ENCODE peak calls at places on chromosomes 11 and 22, in four cellular contexts. D is neural crest cell, L is fibroblast of pulmonary artery, J is WERI-Rb-1. A is an unnamed sample.

GRCh38 chr22:17112491-17113042 is 8.6 kb downstream of the TMEM121B start:
- DNase-seq in D (no peak), J (no peak), L (no peak), A (no peak)

GRCh38 chr22:37121887-37122591 is 12.5 kb upstream of the TMPRSS6 start:
- DNase-seq in J (no peak), L (peak; percentile 38), D (no peak), A (peak; percentile 68)

GRCh38 chr11:15816270-15816871 is 540.0 kb downstream of the SOX6 start:
- DNase-seq in J (no peak), D (no peak), L (peak; percentile 93), A (peak; percentile 95)

GRCh38 chr11:69948256-69949141 is 129.3 kb upstream of the FGF3 start:
- DNase-seq in D (no peak), J (no peak), L (no peak), A (peak; percentile 46)

GRCh38 chr11:66631883-66632282 is 6.6 kb upstream of the RBM4 start:
- DNase-seq in L (no peak), D (no peak), J (no peak), A (no peak)

GRCh38 chr22:36347094-36347493 is 40.7 kb downstream of the MYH9 start:
- DNase-seq in L (no peak), J (no peak), D (no peak), A (no peak)

GRCh38 chr11:30218278-30218677 is 12.5 kb upstream of the FSHB start:
- DNase-seq in J (no peak), D (no peak), L (no peak), A (no peak)

GRCh38 chr11:77617892-77618291 is 19.7 kb downstream of the CLNS1A start:
- DNase-seq in L (no peak), D (no peak), J (no peak), A (no peak)

GRCh38 chr22:27433585-27434190 is 367.9 kb downstream of the MN1 start:
- DNase-seq in D (no peak), L (no peak), J (no peak), A (peak; percentile 11)

GRCh38 chr22:33831207-33831606 is 89.1 kb downstream of the LARGE1 start:
- DNase-seq in D (no peak), J (no peak), L (no peak), A (no peak)

GRCh38 chr22:30920407-30920806 is 48.2 kb downstream of the MORC2 start:
- DNase-seq in L (peak; percentile 71), J (peak; percentile 80), D (peak; percentile 91), A (peak; percentile 72)

GRCh38 chr22:23402275-23403151 is 177.6 kb downstream of the IGLL1 start:
- DNase-seq in L (peak; percentile 53), D (peak; percentile 77), J (peak; percentile 93), A (peak; percentile 73)

GRCh38 chr11:31414338-31414737 is 44.7 kb downstream of the DNAJC24 start:
- DNase-seq in J (no peak), D (no peak), L (no peak), A (no peak)

GRCh38 chr11:116615211-116615865 is 157.4 kb downstream of the BUD13 start:
- DNase-seq in J (peak; percentile 30), L (no peak), D (no peak), A (no peak)

GRCh38 chr11:17724020-17724908 is 4.9 kb downstream of the MYOD1 start:
- DNase-seq in J (no peak), D (no peak), L (no peak), A (no peak)

GRCh38 chr11:126584028-126584427 is 228.5 kb downstream of the ST3GAL4 start:
- DNase-seq in J (no peak), L (no peak), D (no peak), A (no peak)

GRCh38 chr11:63837027-63837688 is 1.8 kb upstream of the MARK2 start:
- DNase-seq in D (peak; percentile 76), J (peak; percentile 77), L (peak; percentile 82), A (peak; percentile 90)

GRCh38 chr11:75238595-75239245 is 1.9 kb upstream of the TPBGL start:
- DNase-seq in L (no peak), J (no peak), D (no peak), A (no peak)

GRCh38 chr11:128324051-128324481 is 263.3 kb downstream of the ETS1 start:
- DNase-seq in L (no peak), D (no peak), J (peak; percentile 16), A (no peak)

GRCh38 chr11:7657306-7658025 is 15.8 kb downstream of the CYB5R2 start:
- DNase-seq in J (peak; percentile 71), D (no peak), L (peak; percentile 84), A (peak; percentile 80)

GRCh38 chr11:122745111-122745510 is 89.6 kb downstream of the UBASH3B start:
- DNase-seq in D (no peak), J (no peak), L (no peak), A (no peak)

GRCh38 chr11:92941676-92942571 is 27.5 kb upstream of the MTNR1B start:
- DNase-seq in L (peak; percentile 57), J (no peak), D (peak; percentile 16), A (peak; percentile 71)

GRCh38 chr11:115580927-115581680 is 76.9 kb upstream of the CADM1 start:
- DNase-seq in L (no peak), D (peak; percentile 14), J (peak; percentile 49), A (no peak)

GRCh38 chr11:66017354-66017753 is 5.5 kb downstream of the CST6 start:
- DNase-seq in L (no peak), J (no peak), D (no peak), A (no peak)

GRCh38 chr11:68125164-68125563 is 4.0 kb upstream of the CHKA start:
- DNase-seq in J (no peak), D (no peak), L (no peak), A (no peak)

GRCh38 chr22:41868556-41868955 is 35.7 kb downstream of the SREBF2 start:
- DNase-seq in L (no peak), J (no peak), D (no peak), A (no peak)

GRCh38 chr22:24954114-24954463 is 1.6 kb downstream of the KIAA1671 start:
- DNase-seq in J (peak; percentile 20), D (no peak), L (no peak), A (no peak)

GRCh38 chr11:118142809-118143208 is 9.8 kb downstream of the SCN4B start:
- DNase-seq in D (no peak), J (no peak), L (no peak), A (peak; percentile 18)

GRCh38 chr22:37604875-37605274 is 3.8 kb upstream of the GGA1 start:
- DNase-seq in L (no peak), J (no peak), D (no peak), A (no peak)

GRCh38 chr11:120316880-120317688 is 8.0 kb upstream of the TLCD5 start:
- DNase-seq in D (no peak), J (no peak), L (peak; percentile 67), A (peak; percentile 76)

GRCh38 chr11:46524201-46524600 is 69.6 kb downstream of the AMBRA1 start:
- DNase-seq in L (no peak), J (no peak), D (no peak), A (no peak)

GRCh38 chr11:46522682-46523281 is 71.0 kb downstream of the AMBRA1 start:
- DNase-seq in J (no peak), D (no peak), L (no peak), A (no peak)

GRCh38 chr11:46523290-46523689 is 70.5 kb downstream of the AMBRA1 start:
- DNase-seq in D (no peak), J (no peak), L (no peak), A (no peak)

GRCh38 chr11:46520971-46521745 is 72.7 kb downstream of the AMBRA1 start:
- DNase-seq in D (no peak), J (no peak), L (peak; percentile 59), A (peak; percentile 48)

DNA sequence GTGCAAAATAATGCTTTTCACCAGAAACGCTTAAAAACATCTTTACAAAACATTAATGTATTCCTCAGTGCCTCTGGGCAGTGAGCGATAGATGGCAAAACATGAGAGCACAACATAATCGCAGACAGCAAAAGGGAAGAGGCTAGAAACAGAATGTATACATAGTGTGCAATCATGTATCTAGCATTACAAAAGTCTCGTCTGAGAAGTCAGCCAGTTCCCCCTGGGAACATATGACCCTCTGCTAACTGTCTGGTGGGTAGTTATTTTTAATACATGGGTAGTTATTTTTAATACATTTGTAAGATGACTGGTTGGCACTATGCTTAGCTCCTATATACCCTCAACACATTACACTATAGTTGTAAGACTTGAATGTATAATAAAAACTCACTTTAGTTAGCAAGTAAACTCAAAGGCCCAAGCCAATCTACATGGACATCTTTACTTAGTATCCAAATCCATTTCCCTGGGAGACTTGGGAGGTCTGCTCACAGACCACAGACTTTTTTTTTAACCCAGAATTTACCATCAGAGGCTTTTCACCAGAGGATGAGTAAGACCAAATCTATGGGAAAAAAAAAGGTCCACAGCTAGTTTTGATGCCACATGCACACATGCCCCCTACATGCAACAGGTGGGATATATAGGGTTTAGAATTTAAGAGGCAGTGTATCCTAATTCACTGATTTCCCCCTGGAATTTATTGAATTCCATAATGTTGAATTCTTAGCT is 71.7 kb downstream of the AMBRA1 start:
- DNase-seq in L (peak; percentile 20), J (no peak), D (no peak), A (no peak)
- TF ChIP-seq CTCF in L (peak; percentile 25), J (peak; percentile 12), D (peak; percentile 38), A (no peak)

DNA sequence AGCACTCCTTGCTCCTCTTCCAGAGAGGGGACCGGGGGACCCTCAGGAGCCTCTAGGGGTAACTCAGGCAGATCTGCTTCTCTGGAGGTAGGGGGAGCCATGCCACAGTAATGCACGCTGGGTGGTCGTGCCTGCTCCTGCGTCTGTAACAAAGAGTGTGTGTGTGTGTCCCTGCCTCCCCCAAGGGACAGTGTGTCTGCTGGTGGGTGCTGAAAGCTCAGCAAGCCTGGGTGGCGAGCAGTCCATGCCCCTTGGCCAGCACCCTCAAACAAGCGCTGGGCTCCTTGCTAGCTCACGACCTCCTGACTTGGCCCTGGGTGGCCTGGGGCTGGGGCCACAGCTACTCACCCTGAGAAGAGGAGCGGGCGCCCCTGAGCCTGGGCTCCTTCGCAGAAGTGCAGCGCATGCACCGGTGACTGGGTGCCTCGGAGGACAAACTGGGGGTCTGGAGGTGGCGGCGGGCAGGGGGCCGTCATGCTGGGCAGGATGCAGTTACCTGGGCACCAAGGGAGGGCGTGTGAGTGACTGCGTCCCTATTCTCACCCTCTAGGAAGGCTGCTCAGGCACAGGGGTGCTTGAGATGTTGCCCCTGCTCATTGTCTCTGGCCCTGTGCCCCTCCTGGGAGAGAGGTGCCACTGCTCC is 33.7 kb downstream of the GNB1L start:
- DNase-seq in L (no peak), J (peak; percentile 31), D (no peak), A (no peak)
- TF ChIP-seq CTCF in L (no peak), J (peak; percentile 50), D (no peak), A (no peak)

GRCh38 chr11:64883575-64883974 is 5.2 kb upstream of the EHD1 start:
- DNase-seq in J (no peak), L (no peak), D (no peak), A (no peak)

GRCh38 chr11:64884019-64884418 is 5.6 kb upstream of the EHD1 start:
- DNase-seq in L (no peak), J (no peak), D (no peak), A (no peak)

GRCh38 chr11:64880240-64881001 is 2.0 kb upstream of the EHD1 start:
- DNase-seq in L (no peak), J (no peak), D (no peak), A (no peak)

GRCh38 chr11:64881476-64881875 is 3.1 kb upstream of the EHD1 start:
- DNase-seq in D (no peak), L (no peak), J (no peak), A (no peak)

GRCh38 chr11:64882243-64882642 is 3.8 kb upstream of the EHD1 start:
- DNase-seq in L (no peak), J (no peak), D (no peak), A (no peak)
- TF ChIP-seq CTCF in L (no peak), J (no peak), D (no peak), A (no peak)

DNA sequence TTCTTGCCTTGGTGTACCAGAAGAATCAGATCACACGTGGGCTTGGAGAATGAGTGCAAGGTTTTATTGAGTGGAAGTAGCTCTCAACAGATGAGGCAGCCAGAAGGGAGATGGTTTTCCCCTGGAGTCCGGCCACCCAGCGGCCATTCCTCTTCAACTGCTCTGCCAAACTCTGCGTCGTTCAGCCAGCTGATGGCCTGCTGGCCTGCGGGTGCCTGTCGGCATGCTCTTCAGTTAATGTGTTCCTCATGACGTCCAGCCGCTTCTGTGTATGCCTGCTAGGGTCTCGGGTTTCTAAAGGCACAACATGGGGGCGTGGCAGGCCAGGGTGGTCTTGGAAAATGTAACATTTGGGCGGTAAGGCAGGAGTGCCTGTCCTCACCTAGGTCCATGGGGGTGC is 487.9 kb upstream of the LRRC4C start:
- DNase-seq in L (no peak), D (no peak), J (no peak), A (no peak)
- TF ChIP-seq CTCF in L (no peak), D (no peak), J (no peak), A (no peak)